ENCODE peak calls at places on chromosomes 6 and 20, in seven cellular contexts. One of them, this sample, is unnamed.

GRCh38 chr6:161137839-161138544 is 135.9 kb downstream of the AGPAT4 start:
- DNase-seq in stimulated activated CD4-positive, alpha-beta T cell treated with anti-CD3 and anti-CD28 coated beads, Interleukin-12 subunit alpha, Interleukin-12 subunit beta, amount 100 ng/mL, for 4 hours: no peak
- DNase-seq in activated CD8-positive, alpha-beta memory T cell treated with anti-CD3 and anti-CD28 coated beads, Interleukin-2, amount 50 U/mL, for 48 hours: no peak
- DNase-seq in NCI-H1694: no peak
- DNase-seq in AG20443: no peak
- DNase-seq in NCI-H1092: no peak
- DNase-seq in gastrocnemius medialis: no peak
- DNase-seq in this sample: peak; percentile 64

GRCh38 chr6:40395066-40395697 is 192.0 kb downstream of the LRFN2 start:
- DNase-seq in stimulated activated CD4-positive, alpha-beta T cell treated with anti-CD3 and anti-CD28 coated beads, Interleukin-12 subunit alpha, Interleukin-12 subunit beta, amount 100 ng/mL, for 4 hours: no peak
- DNase-seq in activated CD8-positive, alpha-beta memory T cell treated with anti-CD3 and anti-CD28 coated beads, Interleukin-2, amount 50 U/mL, for 48 hours: peak; percentile 26
- DNase-seq in NCI-H1694: no peak
- DNase-seq in AG20443: peak; percentile 44
- DNase-seq in NCI-H1092: peak; percentile 76
- DNase-seq in gastrocnemius medialis: peak; percentile 91
- DNase-seq in this sample: no peak

GRCh38 chr6:156348376-156348775 is 428.8 kb upstream of the ARID1B start:
- DNase-seq in stimulated activated CD4-positive, alpha-beta T cell treated with anti-CD3 and anti-CD28 coated beads, Interleukin-12 subunit alpha, Interleukin-12 subunit beta, amount 100 ng/mL, for 4 hours: no peak
- DNase-seq in activated CD8-positive, alpha-beta memory T cell treated with anti-CD3 and anti-CD28 coated beads, Interleukin-2, amount 50 U/mL, for 48 hours: no peak
- DNase-seq in NCI-H1694: no peak
- DNase-seq in AG20443: no peak
- DNase-seq in NCI-H1092: peak; percentile 28
- DNase-seq in gastrocnemius medialis: no peak
- DNase-seq in this sample: no peak

GRCh38 chr6:130557481-130558112 is 191.8 kb downstream of the TMEM200A start:
- DNase-seq in stimulated activated CD4-positive, alpha-beta T cell treated with anti-CD3 and anti-CD28 coated beads, Interleukin-12 subunit alpha, Interleukin-12 subunit beta, amount 100 ng/mL, for 4 hours: no peak
- DNase-seq in activated CD8-positive, alpha-beta memory T cell treated with anti-CD3 and anti-CD28 coated beads, Interleukin-2, amount 50 U/mL, for 48 hours: no peak
- DNase-seq in NCI-H1694: no peak
- DNase-seq in AG20443: no peak
- DNase-seq in NCI-H1092: peak; percentile 4
- DNase-seq in gastrocnemius medialis: no peak
- DNase-seq in this sample: no peak

GRCh38 chr20:57653546-57653900 is 33.3 kb upstream of the ZBP1 start:
- DNase-seq in stimulated activated CD4-positive, alpha-beta T cell treated with anti-CD3 and anti-CD28 coated beads, Interleukin-12 subunit alpha, Interleukin-12 subunit beta, amount 100 ng/mL, for 4 hours: no peak
- DNase-seq in activated CD8-positive, alpha-beta memory T cell treated with anti-CD3 and anti-CD28 coated beads, Interleukin-2, amount 50 U/mL, for 48 hours: peak; percentile 42
- DNase-seq in NCI-H1694: no peak
- DNase-seq in AG20443: peak; percentile 13
- DNase-seq in NCI-H1092: no peak
- DNase-seq in gastrocnemius medialis: no peak
- DNase-seq in this sample: no peak

GRCh38 chr20:37943033-37943432 is 40.1 kb downstream of the VSTM2L start:
- DNase-seq in stimulated activated CD4-positive, alpha-beta T cell treated with anti-CD3 and anti-CD28 coated beads, Interleukin-12 subunit alpha, Interleukin-12 subunit beta, amount 100 ng/mL, for 4 hours: no peak
- DNase-seq in activated CD8-positive, alpha-beta memory T cell treated with anti-CD3 and anti-CD28 coated beads, Interleukin-2, amount 50 U/mL, for 48 hours: peak; percentile 8
- DNase-seq in NCI-H1694: no peak
- DNase-seq in AG20443: no peak
- DNase-seq in NCI-H1092: no peak
- DNase-seq in gastrocnemius medialis: no peak
- DNase-seq in this sample: no peak

GRCh38 chr20:37314617-37315292 is 25.3 kb downstream of the MANBAL start:
- DNase-seq in stimulated activated CD4-positive, alpha-beta T cell treated with anti-CD3 and anti-CD28 coated beads, Interleukin-12 subunit alpha, Interleukin-12 subunit beta, amount 100 ng/mL, for 4 hours: no peak
- DNase-seq in activated CD8-positive, alpha-beta memory T cell treated with anti-CD3 and anti-CD28 coated beads, Interleukin-2, amount 50 U/mL, for 48 hours: no peak
- DNase-seq in NCI-H1694: no peak
- DNase-seq in AG20443: no peak
- DNase-seq in NCI-H1092: no peak
- DNase-seq in gastrocnemius medialis: no peak
- DNase-seq in this sample: peak; percentile 47

GRCh38 chr6:34589633-34590139 is 33.6 kb upstream of the SPDEF start:
- DNase-seq in stimulated activated CD4-positive, alpha-beta T cell treated with anti-CD3 and anti-CD28 coated beads, Interleukin-12 subunit alpha, Interleukin-12 subunit beta, amount 100 ng/mL, for 4 hours: no peak
- DNase-seq in activated CD8-positive, alpha-beta memory T cell treated with anti-CD3 and anti-CD28 coated beads, Interleukin-2, amount 50 U/mL, for 48 hours: no peak
- DNase-seq in NCI-H1694: no peak
- DNase-seq in AG20443: no peak
- DNase-seq in NCI-H1092: no peak
- DNase-seq in gastrocnemius medialis: no peak
- DNase-seq in this sample: no peak

GRCh38 chr6:46410330-46410953 is 80.8 kb downstream of the RCAN2 start:
- DNase-seq in stimulated activated CD4-positive, alpha-beta T cell treated with anti-CD3 and anti-CD28 coated beads, Interleukin-12 subunit alpha, Interleukin-12 subunit beta, amount 100 ng/mL, for 4 hours: no peak
- DNase-seq in activated CD8-positive, alpha-beta memory T cell treated with anti-CD3 and anti-CD28 coated beads, Interleukin-2, amount 50 U/mL, for 48 hours: no peak
- DNase-seq in NCI-H1694: no peak
- DNase-seq in AG20443: peak; percentile 61
- DNase-seq in NCI-H1092: peak; percentile 36
- DNase-seq in gastrocnemius medialis: peak; percentile 28
- DNase-seq in this sample: peak; percentile 64

GRCh38 chr6:55276745-55277627 is 50.3 kb upstream of the GFRAL start:
- DNase-seq in stimulated activated CD4-positive, alpha-beta T cell treated with anti-CD3 and anti-CD28 coated beads, Interleukin-12 subunit alpha, Interleukin-12 subunit beta, amount 100 ng/mL, for 4 hours: no peak
- DNase-seq in activated CD8-positive, alpha-beta memory T cell treated with anti-CD3 and anti-CD28 coated beads, Interleukin-2, amount 50 U/mL, for 48 hours: no peak
- DNase-seq in NCI-H1694: peak; percentile 8
- DNase-seq in AG20443: peak; percentile 27
- DNase-seq in NCI-H1092: peak; percentile 39
- DNase-seq in gastrocnemius medialis: no peak
- DNase-seq in this sample: peak; percentile 73

GRCh38 chr6:15689586-15690450 is 27.0 kb upstream of the DTNBP1 start:
- DNase-seq in stimulated activated CD4-positive, alpha-beta T cell treated with anti-CD3 and anti-CD28 coated beads, Interleukin-12 subunit alpha, Interleukin-12 subunit beta, amount 100 ng/mL, for 4 hours: no peak
- DNase-seq in activated CD8-positive, alpha-beta memory T cell treated with anti-CD3 and anti-CD28 coated beads, Interleukin-2, amount 50 U/mL, for 48 hours: no peak
- DNase-seq in NCI-H1694: no peak
- DNase-seq in AG20443: no peak
- DNase-seq in NCI-H1092: no peak
- DNase-seq in gastrocnemius medialis: no peak
- DNase-seq in this sample: peak; percentile 11

GRCh38 chr6:81451787-81452186 is 300.7 kb downstream of the TENT5A start:
- DNase-seq in stimulated activated CD4-positive, alpha-beta T cell treated with anti-CD3 and anti-CD28 coated beads, Interleukin-12 subunit alpha, Interleukin-12 subunit beta, amount 100 ng/mL, for 4 hours: no peak
- DNase-seq in activated CD8-positive, alpha-beta memory T cell treated with anti-CD3 and anti-CD28 coated beads, Interleukin-2, amount 50 U/mL, for 48 hours: no peak
- DNase-seq in NCI-H1694: no peak
- DNase-seq in AG20443: peak; percentile 56
- DNase-seq in NCI-H1092: no peak
- DNase-seq in gastrocnemius medialis: no peak
- DNase-seq in this sample: peak; percentile 94

GRCh38 chr6:47672816-47673215 is 25.6 kb upstream of the ADGRF4 start:
- DNase-seq in stimulated activated CD4-positive, alpha-beta T cell treated with anti-CD3 and anti-CD28 coated beads, Interleukin-12 subunit alpha, Interleukin-12 subunit beta, amount 100 ng/mL, for 4 hours: no peak
- DNase-seq in activated CD8-positive, alpha-beta memory T cell treated with anti-CD3 and anti-CD28 coated beads, Interleukin-2, amount 50 U/mL, for 48 hours: no peak
- DNase-seq in NCI-H1694: no peak
- DNase-seq in AG20443: no peak
- DNase-seq in NCI-H1092: no peak
- DNase-seq in gastrocnemius medialis: no peak
- DNase-seq in this sample: no peak

GRCh38 chr6:52641388-52641787 is 29.5 kb upstream of the TMEM14A start:
- DNase-seq in stimulated activated CD4-positive, alpha-beta T cell treated with anti-CD3 and anti-CD28 coated beads, Interleukin-12 subunit alpha, Interleukin-12 subunit beta, amount 100 ng/mL, for 4 hours: no peak
- DNase-seq in activated CD8-positive, alpha-beta memory T cell treated with anti-CD3 and anti-CD28 coated beads, Interleukin-2, amount 50 U/mL, for 48 hours: no peak
- DNase-seq in NCI-H1694: no peak
- DNase-seq in AG20443: no peak
- DNase-seq in NCI-H1092: no peak
- DNase-seq in gastrocnemius medialis: no peak
- DNase-seq in this sample: no peak

This sample was measured in foreskin fibroblast.